ENCODE peak calls at places on chromosomes 12 and 14, in five cellular contexts. One of them, this sample, is unnamed. For H3K79me2, the result is how much of the 10 kb centered on the place peaks cover.

GRCh38 chr14:69882086-69882864 is 3.1 kb downstream of the SMOC1 start:
- DNase-seq in keratinocyte: no peak
- DNase-seq in mammary epithelial cell: no peak
- DNase-seq in H1: no peak
- DNase-seq in fibroblast of lung: no peak
- DNase-seq in this sample: peak

GRCh38 chr12:87930033-87930432 is 99.2 kb downstream of the C12orf50 start:
- DNase-seq in H1: no peak
- DNase-seq in mammary epithelial cell: peak
- DNase-seq in keratinocyte: no peak
- DNase-seq in fibroblast of lung: peak
- DNase-seq in this sample: no peak

GRCh38 chr14:33343016-33343415 is 404.3 kb downstream of the NPAS3 start:
- DNase-seq in mammary epithelial cell: no peak
- DNase-seq in H1: no peak
- DNase-seq in fibroblast of lung: peak
- DNase-seq in keratinocyte: no peak
- DNase-seq in this sample: no peak

GRCh38 chr12:77841467-77842054 is 10.9 kb downstream of the NAV3 start:
- DNase-seq in H1: no peak
- DNase-seq in mammary epithelial cell: peak
- DNase-seq in fibroblast of lung: no peak
- DNase-seq in keratinocyte: no peak
- DNase-seq in this sample: no peak

GRCh38 chr12:17642340-17642650 is 447.7 kb downstream of the RERGL start:
- DNase-seq in fibroblast of lung: no peak
- DNase-seq in H1: no peak
- DNase-seq in mammary epithelial cell: no peak
- DNase-seq in keratinocyte: no peak
- DNase-seq in this sample: no peak

GRCh38 chr12:51667269-51667668 is 76.2 kb downstream of the SCN8A start:
- DNase-seq in keratinocyte: no peak
- DNase-seq in mammary epithelial cell: no peak
- DNase-seq in H1: no peak
- DNase-seq in fibroblast of lung: no peak
- DNase-seq in this sample: no peak

GRCh38 chr12:38258411-38258810 is 58.2 kb upstream of the ALG10B start:
- DNase-seq in mammary epithelial cell: no peak
- DNase-seq in fibroblast of lung: no peak
- DNase-seq in H1: no peak
- DNase-seq in keratinocyte: no peak
- DNase-seq in this sample: no peak

GRCh38 chr12:10364839-10365681 is 24.8 kb downstream of the KLRK1 start:
- DNase-seq in H1: no peak
- DNase-seq in fibroblast of lung: peak
- DNase-seq in mammary epithelial cell: peak
- DNase-seq in keratinocyte: no peak
- DNase-seq in this sample: peak

GRCh38 chr14:23118506-23119361 is at the start of gene CEBPE:
- DNase-seq in keratinocyte: no peak
- DNase-seq in mammary epithelial cell: no peak
- DNase-seq in H1: no peak
- DNase-seq in fibroblast of lung: no peak
- DNase-seq in this sample: no peak

GRCh38 chr14:94904636-94905035 is 134.7 kb upstream of the GSC start:
- DNase-seq in H1: peak
- DNase-seq in fibroblast of lung: peak
- DNase-seq in keratinocyte: no peak
- DNase-seq in mammary epithelial cell: no peak
- DNase-seq in this sample: peak

GRCh38 chr14:89428556-89429196 is 11.6 kb upstream of the FOXN3 start:
- DNase-seq in mammary epithelial cell: peak
- DNase-seq in keratinocyte: peak
- DNase-seq in H1: no peak
- DNase-seq in fibroblast of lung: peak
- DNase-seq in this sample: peak

GRCh38 chr12:93591137-93591868 is 18.8 kb downstream of the SOCS2 start:
- DNase-seq in fibroblast of lung: peak
- DNase-seq in mammary epithelial cell: peak
- DNase-seq in keratinocyte: no peak
- DNase-seq in H1: no peak
- DNase-seq in this sample: peak

GRCh38 chr14:96096639-96097610 is 57.8 kb downstream of the C14orf132 start:
- DNase-seq in H1: no peak
- DNase-seq in keratinocyte: no peak
- DNase-seq in mammary epithelial cell: no peak
- DNase-seq in fibroblast of lung: no peak
- DNase-seq in this sample: no peak

GRCh38 chr14:43369710-43370109 is 1137.4 kb downstream of the FSCB start:
- DNase-seq in H1: no peak
- DNase-seq in mammary epithelial cell: no peak
- DNase-seq in fibroblast of lung: no peak
- DNase-seq in keratinocyte: no peak
- DNase-seq in this sample: no peak

GRCh38 chr12:83471341-83471740 is 784.6 kb downstream of the TMTC2 start:
- DNase-seq in mammary epithelial cell: no peak
- DNase-seq in keratinocyte: no peak
- DNase-seq in H1: no peak
- DNase-seq in fibroblast of lung: no peak
- DNase-seq in this sample: no peak

GRCh38 chr14:39265741-39266588 is 32.2 kb downstream of the MIA2 start:
- DNase-seq in fibroblast of lung: peak
- DNase-seq in keratinocyte: no peak
- DNase-seq in mammary epithelial cell: peak
- DNase-seq in H1: no peak
- DNase-seq in this sample: no peak

GRCh38 chr14:69592923-69593677 is 18.3 kb upstream of the SUSD6 start:
- DNase-seq in keratinocyte: no peak
- DNase-seq in fibroblast of lung: peak
- DNase-seq in H1: no peak
- DNase-seq in mammary epithelial cell: no peak
- DNase-seq in this sample: peak

GRCh38 chr12:86914716-86915115 is 658.5 kb upstream of the MGAT4C start:
- DNase-seq in keratinocyte: no peak
- DNase-seq in H1: no peak
- DNase-seq in fibroblast of lung: peak
- DNase-seq in mammary epithelial cell: peak
- DNase-seq in this sample: peak

GRCh38 chr14:50425816-50426215 is 29.1 kb upstream of the CDKL1 start:
- DNase-seq in mammary epithelial cell: no peak
- DNase-seq in H1: no peak
- DNase-seq in fibroblast of lung: peak
- DNase-seq in keratinocyte: no peak
- DNase-seq in this sample: no peak

GRCh38 chr14:87049886-87050820 is 942.8 kb downstream of the GALC start:
- DNase-seq in keratinocyte: peak
- DNase-seq in H1: peak
- DNase-seq in fibroblast of lung: peak
- DNase-seq in mammary epithelial cell: peak
- DNase-seq in this sample: peak

GRCh38 chr12:21301-22189 is 45.0 kb upstream of the IQSEC3 start:
- DNase-seq in mammary epithelial cell: no peak
- DNase-seq in fibroblast of lung: no peak
- DNase-seq in keratinocyte: no peak
- DNase-seq in H1: no peak
- DNase-seq in this sample: no peak

GRCh38 chr12:51926718-51927117 is 19.4 kb downstream of the ACVRL1 start:
- DNase-seq in keratinocyte: no peak
- DNase-seq in fibroblast of lung: no peak
- DNase-seq in mammary epithelial cell: peak
- DNase-seq in H1: no peak
- DNase-seq in this sample: no peak

GRCh38 chr14:65720171-65720570 is 307.6 kb downstream of the FUT8 start:
- DNase-seq in fibroblast of lung: no peak
- DNase-seq in keratinocyte: no peak
- DNase-seq in H1: no peak
- DNase-seq in mammary epithelial cell: no peak
- DNase-seq in this sample: no peak

GRCh38 chr14:50619569-50620141 is 48.5 kb downstream of the SAV1 start:
- DNase-seq in fibroblast of lung: peak
- DNase-seq in H1: no peak
- DNase-seq in mammary epithelial cell: peak
- DNase-seq in keratinocyte: no peak
- DNase-seq in this sample: peak

GRCh38 chr12:14982986-14983385 is 10.1 kb downstream of the PDE6H start:
- DNase-seq in fibroblast of lung: no peak
- DNase-seq in keratinocyte: no peak
- DNase-seq in mammary epithelial cell: no peak
- DNase-seq in H1: no peak
- DNase-seq in this sample: no peak

GRCh38 chr14:92978229-92979021 is 55.5 kb downstream of the CHGA start:
- DNase-seq in H1: no peak
- DNase-seq in fibroblast of lung: no peak
- DNase-seq in mammary epithelial cell: no peak
- DNase-seq in keratinocyte: no peak
- DNase-seq in this sample: no peak

GRCh38 chr12:27906127-27906500 is 66.4 kb downstream of the PTHLH start:
- DNase-seq in H1: no peak
- DNase-seq in keratinocyte: no peak
- DNase-seq in mammary epithelial cell: peak
- DNase-seq in fibroblast of lung: no peak
- DNase-seq in this sample: no peak

GRCh38 chr12:84361651-84362551 is 550.7 kb downstream of the SLC6A15 start:
- DNase-seq in fibroblast of lung: no peak
- DNase-seq in mammary epithelial cell: no peak
- DNase-seq in H1: no peak
- DNase-seq in keratinocyte: no peak
- DNase-seq in this sample: no peak

GRCh38 chr14:73245401-73246325 is 8.4 kb downstream of the PAPLN start:
- DNase-seq in fibroblast of lung: peak
- DNase-seq in keratinocyte: no peak
- DNase-seq in mammary epithelial cell: peak
- DNase-seq in H1: no peak
- DNase-seq in this sample: peak

GRCh38 chr12:56590237-56590830 is 39.8 kb downstream of the BAZ2A start:
- DNase-seq in H1: no peak
- DNase-seq in keratinocyte: no peak
- DNase-seq in fibroblast of lung: no peak
- DNase-seq in mammary epithelial cell: peak
- DNase-seq in this sample: peak

GRCh38 chr14:106060576-106060975 is 534.2 kb downstream of the TMEM121 start:
- DNase-seq in keratinocyte: no peak
- DNase-seq in H1: no peak
- DNase-seq in fibroblast of lung: no peak
- DNase-seq in mammary epithelial cell: no peak
- DNase-seq in this sample: no peak

GRCh38 chr12:14373202-14373601 is 7.7 kb downstream of the ATF7IP start:
- DNase-seq in H1: no peak
- DNase-seq in mammary epithelial cell: peak
- DNase-seq in fibroblast of lung: peak
- DNase-seq in keratinocyte: peak
- DNase-seq in this sample: no peak

GRCh38 chr14:91387996-91388395 is 29.6 kb downstream of the CCDC88C start:
- DNase-seq in H1: no peak
- DNase-seq in mammary epithelial cell: no peak
- DNase-seq in fibroblast of lung: no peak
- DNase-seq in keratinocyte: no peak
- DNase-seq in this sample: no peak
- H3K79me2 ChIP-seq in H1: half or more
- H3K79me2 ChIP-seq in mammary epithelial cell: under half
- H3K79me2 ChIP-seq in fibroblast of lung: under half
- H3K79me2 ChIP-seq in keratinocyte: under half
- H3K79me2 ChIP-seq in this sample: half or more

DNA sequence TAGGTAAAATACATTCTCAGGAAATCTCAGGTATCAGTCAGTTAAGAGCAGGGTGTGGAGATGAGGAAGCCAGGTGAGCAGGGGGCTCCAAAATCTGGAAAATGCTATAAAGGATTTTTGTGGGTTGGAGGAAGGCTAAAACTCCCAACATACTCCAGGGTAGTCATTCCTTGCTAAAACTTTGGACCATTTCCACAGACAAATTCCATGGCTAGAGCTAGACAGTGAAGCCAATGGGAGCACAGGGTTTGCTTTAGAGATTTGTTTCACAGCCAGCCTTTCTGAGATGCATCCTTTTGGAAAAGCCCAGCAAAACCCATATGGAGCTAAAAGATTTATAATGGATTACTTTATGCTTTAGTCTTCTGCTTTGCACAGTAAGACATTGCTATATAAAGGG is 146.4 kb downstream of the SAMD4A start:
- DNase-seq in keratinocyte: no peak
- DNase-seq in H1: no peak
- DNase-seq in fibroblast of lung: peak
- DNase-seq in mammary epithelial cell: no peak
- DNase-seq in this sample: no peak
- H3K79me2 ChIP-seq in keratinocyte: under half
- H3K79me2 ChIP-seq in H1: under half
- H3K79me2 ChIP-seq in fibroblast of lung: half or more
- H3K79me2 ChIP-seq in mammary epithelial cell: under half
- H3K79me2 ChIP-seq in this sample: under half

GRCh38 chr12:108815875-108816594 is 41.3 kb downstream of the SSH1 start:
- DNase-seq in fibroblast of lung: peak
- DNase-seq in H1: no peak
- DNase-seq in mammary epithelial cell: peak
- DNase-seq in keratinocyte: peak
- DNase-seq in this sample: no peak
- H3K79me2 ChIP-seq in fibroblast of lung: under half
- H3K79me2 ChIP-seq in H1: under half
- H3K79me2 ChIP-seq in mammary epithelial cell: half or more
- H3K79me2 ChIP-seq in keratinocyte: under half
- H3K79me2 ChIP-seq in this sample: under half

DNA sequence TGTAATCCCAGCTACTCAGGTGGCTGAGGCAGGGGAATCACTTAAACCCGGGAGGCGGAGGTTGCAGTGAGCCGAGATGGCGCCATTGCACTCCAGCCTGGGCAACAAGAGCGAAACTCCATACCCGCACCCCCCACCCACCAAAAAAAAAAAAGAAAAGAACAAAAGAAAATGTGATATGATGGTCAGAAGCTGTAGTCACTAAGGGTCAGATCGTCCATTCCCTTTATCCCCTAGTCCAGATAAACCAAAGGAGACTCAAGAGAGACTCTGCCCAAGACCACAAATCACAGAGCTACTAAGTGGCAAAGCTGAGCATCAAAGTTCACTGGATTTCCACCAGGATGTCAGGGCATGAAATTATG is 3.2 kb downstream of the PPTC7 start:
- DNase-seq in H1: no peak
- DNase-seq in keratinocyte: no peak
- DNase-seq in fibroblast of lung: no peak
- DNase-seq in mammary epithelial cell: no peak
- DNase-seq in this sample: no peak
- H3K79me2 ChIP-seq in H1: half or more
- H3K79me2 ChIP-seq in keratinocyte: half or more
- H3K79me2 ChIP-seq in fibroblast of lung: under half
- H3K79me2 ChIP-seq in mammary epithelial cell: half or more
- H3K79me2 ChIP-seq in this sample: half or more

This sample was measured in neural progenitor cell.